ENCODE peak calls at places on chromosomes 5 and 9, in five cellular contexts. V is H54, A is NCI-H510A treated with DMSO at 0.1 percent for 48 hours, X is H7, Z is lower lobe of right lung. Q is an unnamed sample.

GRCh38 chr5:146409081-146409671 is 38.0 kb upstream of the TCERG1 start:
- DNase-seq in V (peak), A (no peak), X (no peak), Z (no peak), Q (no peak)

GRCh38 chr5:77843570-77844407 is 67.7 kb upstream of the TBCA start:
- DNase-seq in V (no peak), A (no peak), X (peak), Z (no peak), Q (no peak)

GRCh38 chr5:864492-865167 is 13.8 kb upstream of the ZDHHC11 start:
- DNase-seq in V (no peak), A (no peak), X (no peak), Z (no peak), Q (no peak)

GRCh38 chr5:115580941-115581340 is 21.3 kb downstream of the TICAM2 start:
- DNase-seq in V (no peak), A (no peak), X (no peak), Z (no peak), Q (no peak)

GRCh38 chr9:130681769-130682489 is 11.7 kb upstream of the EXOSC2 start:
- DNase-seq in V (peak), A (no peak), X (peak), Z (no peak), Q (no peak)

GRCh38 chr9:25658587-25658986 is 19.7 kb downstream of the TUSC1 start:
- DNase-seq in V (no peak), A (no peak), X (no peak), Z (no peak), Q (no peak)

GRCh38 chr5:179228341-179229121 is 116.7 kb downstream of the ADAMTS2 start:
- DNase-seq in V (no peak), A (no peak), X (peak), Z (peak), Q (no peak)

GRCh38 chr5:133995341-133995740 is 9.4 kb downstream of the VDAC1 start:
- DNase-seq in V (no peak), A (no peak), X (peak), Z (no peak), Q (no peak)

GRCh38 chr5:80961376-80962281 is 1.5 kb downstream of the RASGRF2 start:
- DNase-seq in V (no peak), A (no peak), X (peak), Z (no peak), Q (no peak)

GRCh38 chr9:35112257-35113020 is 3.2 kb downstream of the ATOSB start:
- DNase-seq in V (peak), A (no peak), X (no peak), Z (no peak), Q (no peak)

GRCh38 chr5:131193106-131193505 is 22.4 kb downstream of the LYRM7 start:
- DNase-seq in V (no peak), A (no peak), X (no peak), Z (no peak), Q (no peak)

GRCh38 chr5:105726093-105726492 is 1944.6 kb downstream of the EFNA5 start:
- DNase-seq in V (no peak), A (no peak), X (no peak), Z (no peak), Q (no peak)

GRCh38 chr5:137304227-137304874 is 194.8 kb downstream of the SPOCK1 start:
- DNase-seq in V (no peak), A (peak), X (no peak), Z (no peak), Q (no peak)

GRCh38 chr9:128118472-128118857 is 9.1 kb downstream of the PTGES2 start:
- DNase-seq in V (no peak), A (no peak), X (no peak), Z (no peak), Q (no peak)

GRCh38 chr5:65113766-65114165 is 345.0 kb downstream of the CWC27 start:
- DNase-seq in V (no peak), A (no peak), X (no peak), Z (no peak), Q (no peak)

Q was measured in HTR-8/SVneo.